ENCODE peak calls at places on chromosomes 7 and 10, in four cellular contexts. U is body of pancreas, D is smooth muscle cell of the brain vasculature, P is amygdala. I is an unnamed sample.

GRCh38 chr10:130436633-130437032 is 300.4 kb downstream of the GLRX3 start:
- DNase-seq in U (no peak), D (no peak), P (no peak), I (no peak)

GRCh38 chr7:94154182-94154581 is 150.0 kb upstream of the BET1 start:
- DNase-seq in U (no peak), D (no peak), P (no peak), I (no peak)

GRCh38 chr10:109427421-109427820 is 495.9 kb downstream of the XPNPEP1 start:
- DNase-seq in U (no peak), D (no peak), P (no peak), I (no peak)

GRCh38 chr10:121426307-121426706 is 171.9 kb downstream of the FGFR2 start:
- DNase-seq in U (no peak), D (no peak), P (no peak), I (no peak)

GRCh38 chr7:41148521-41148951 is 554.4 kb downstream of the INHBA start:
- DNase-seq in U (no peak), D (peak), P (no peak), I (no peak)

GRCh38 chr10:49009231-49009979 is 69.8 kb upstream of the LRRC18 start:
- DNase-seq in U (no peak), D (no peak), P (no peak), I (no peak)

GRCh38 chr10:80509403-80510161 is 28.1 kb upstream of the SH2D4B start:
- DNase-seq in U (no peak), D (peak), P (no peak), I (no peak)

GRCh38 chr7:464712-465461 is 54.8 kb downstream of the PDGFA start:
- DNase-seq in U (no peak), D (no peak), P (no peak), I (no peak)

GRCh38 chr10:132078746-132079345 is 13.1 kb downstream of the JAKMIP3 start:
- DNase-seq in U (no peak), D (no peak), P (no peak), I (no peak)

GRCh38 chr10:74889662-74889998 is 63.2 kb downstream of the KAT6B start:
- DNase-seq in U (no peak), D (no peak), P (no peak), I (no peak)

GRCh38 chr10:61835069-61835908 is 66.2 kb upstream of the ARID5B start:
- DNase-seq in U (peak), D (no peak), P (no peak), I (no peak)

GRCh38 chr7:82317760-82318159 is 125.8 kb downstream of the CACNA2D1 start:
- DNase-seq in U (no peak), D (no peak), P (no peak), I (no peak)

GRCh38 chr7:47576031-47576908 is 5.6 kb downstream of the TNS3 start:
- DNase-seq in U (peak), D (no peak), P (no peak), I (no peak)

GRCh38 chr7:55308186-55308929 is 56.8 kb upstream of the LANCL2 start:
- DNase-seq in U (no peak), D (no peak), P (no peak), I (no peak)

GRCh38 chr7:107999814-108000560 is 3.0 kb downstream of the LAMB1 start:
- DNase-seq in U (no peak), D (no peak), P (no peak), I (no peak)

GRCh38 chr7:101915000-101915399 is 97.6 kb downstream of the CUX1 start:
- DNase-seq in U (no peak), D (no peak), P (no peak), I (no peak)

GRCh38 chr10:110081914-110082313 is 74.1 kb downstream of the ADD3 start:
- DNase-seq in U (no peak), D (peak), P (no peak), I (no peak)

GRCh38 chr10:13219685-13220670 is 14.2 kb downstream of the UCMA start:
- DNase-seq in U (no peak), D (no peak), P (no peak), I (no peak)

GRCh38 chr10:131737543-131738395 is 163.0 kb upstream of the PPP2R2D start:
- DNase-seq in U (no peak), D (no peak), P (no peak), I (no peak)

GRCh38 chr10:49407552-49408137 is 11.8 kb upstream of the DRGX start:
- DNase-seq in U (peak), D (peak), P (peak), I (peak)

GRCh38 chr10:62638062-62638477 is 166.4 kb upstream of the ADO start:
- DNase-seq in U (no peak), D (no peak), P (no peak), I (no peak)

GRCh38 chr7:151062399-151063211 is 3.2 kb downstream of the SLC4A2 start:
- DNase-seq in U (peak), D (no peak), P (no peak), I (no peak)

GRCh38 chr7:98659746-98660145 is 42.7 kb downstream of the NPTX2 start:
- DNase-seq in U (no peak), D (no peak), P (no peak), I (no peak)